ENCODE peak calls at places on chromosomes 3 and 15, in five cellular contexts. C is body of pancreas, I is foreskin fibroblast, W is lower lobe of right lung, U is Caco-2. Y is an unnamed sample.

GRCh38 chr3:10550705-10551104 is 45.3 kb upstream of the ATP2B2 start:
- DNase-seq in C (no peak), I (no peak), W (no peak), U (no peak), Y (no peak)

GRCh38 chr3:117622130-117622841 is 912.7 kb downstream of the TUSC7 start:
- DNase-seq in C (no peak), I (peak; percentile 82), W (no peak), U (no peak), Y (no peak)

GRCh38 chr3:190433626-190434025 is 16.1 kb downstream of the TMEM207 start:
- DNase-seq in C (no peak), I (no peak), W (no peak), U (no peak), Y (no peak)

GRCh38 chr15:78988361-78988911 is 43.6 kb upstream of the CTSH start:
- DNase-seq in C (peak; percentile 89), I (peak; percentile 98), W (peak; percentile 92), U (peak; percentile 89), Y (peak; percentile 97)

GRCh38 chr3:129399895-129400357 is 28.5 kb downstream of the EFCAB12 start:
- DNase-seq in C (no peak), I (no peak), W (no peak), U (peak; percentile 65), Y (no peak)

GRCh38 chr3:174342941-174343431 is 516.1 kb upstream of the NAALADL2 start:
- DNase-seq in C (no peak), I (peak; percentile 34), W (no peak), U (no peak), Y (no peak)

GRCh38 chr15:31193291-31193690 is 91.8 kb upstream of the TRPM1 start:
- DNase-seq in C (no peak), I (no peak), W (no peak), U (no peak), Y (no peak)

GRCh38 chr3:5188419-5189405 is 1.2 kb downstream of the EDEM1 start:
- DNase-seq in C (peak; percentile 45), I (no peak), W (peak; percentile 75), U (peak; percentile 74), Y (no peak)

GRCh38 chr3:190855151-190855550 is 7.3 kb downstream of the GMNC start:
- DNase-seq in C (no peak), I (no peak), W (no peak), U (no peak), Y (no peak)

GRCh38 chr15:67125589-67126502 is 60.4 kb downstream of the SMAD3 start:
- DNase-seq in C (peak; percentile 84), I (peak; percentile 100), W (no peak), U (no peak), Y (peak; percentile 74)

GRCh38 chr3:46882377-46883015 is 5.0 kb downstream of the PTH1R start:
- DNase-seq in C (no peak), I (peak; percentile 20), W (no peak), U (no peak), Y (no peak)

GRCh38 chr3:101102678-101103296 is 109.6 kb upstream of the ABI3BP start:
- DNase-seq in C (no peak), I (no peak), W (no peak), U (no peak), Y (no peak)

GRCh38 chr3:104632521-104632920 is 734.2 kb upstream of the ALCAM start:
- DNase-seq in C (no peak), I (no peak), W (no peak), U (no peak), Y (no peak)

GRCh38 chr3:128348805-128349531 is 117.7 kb downstream of the DNAJB8 start:
- DNase-seq in C (peak; percentile 49), I (no peak), W (peak; percentile 29), U (no peak), Y (peak; percentile 24)
- TF ChIP-seq CTCF in C (no peak), I (no peak), W (no peak), U (no peak), Y (no peak)

GRCh38 chr15:86911022-86911421 is 831.4 kb downstream of the AGBL1 start:
- DNase-seq in C (no peak), I (no peak), W (no peak), U (no peak), Y (no peak)

GRCh38 chr15:86916671-86917450 is 837.2 kb downstream of the AGBL1 start:
- DNase-seq in C (peak; percentile 4), I (no peak), W (no peak), U (no peak), Y (no peak)

GRCh38 chr15:86919581-86919980 is 839.9 kb downstream of the AGBL1 start:
- DNase-seq in C (no peak), I (no peak), W (no peak), U (no peak), Y (no peak)

DNA sequence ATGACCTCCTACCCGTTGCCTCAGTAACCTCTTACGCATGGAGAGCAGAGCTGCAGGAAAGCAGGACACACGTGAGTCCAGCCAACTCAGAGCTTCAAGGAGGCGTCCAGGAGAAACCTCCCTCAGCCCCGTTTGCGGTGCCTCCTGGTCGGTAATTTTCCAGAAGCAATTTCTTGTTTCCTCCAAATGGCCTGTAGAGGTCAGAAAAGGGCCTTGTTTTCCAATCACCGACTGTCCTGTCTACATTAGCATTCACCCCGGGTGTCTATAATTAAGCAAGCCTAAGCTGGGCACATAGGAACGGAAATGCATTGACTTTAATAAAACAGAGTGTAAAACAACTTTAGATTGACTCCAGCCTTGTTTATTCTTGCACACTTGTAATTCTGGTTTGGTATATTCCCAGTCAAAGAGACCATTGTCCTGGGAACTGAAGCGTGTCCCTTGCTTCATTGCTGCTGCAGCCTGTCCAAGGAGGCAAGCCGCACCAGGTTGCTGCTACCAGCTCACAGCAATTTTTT is 836.2 kb downstream of the AGBL1 start:
- DNase-seq in C (peak; percentile 30), I (no peak), W (no peak), U (peak; percentile 37), Y (no peak)
- TF ChIP-seq CTCF in C (peak; percentile 60), I (peak; percentile 54), W (peak; percentile 46), U (peak; percentile 58), Y (no peak)

DNA sequence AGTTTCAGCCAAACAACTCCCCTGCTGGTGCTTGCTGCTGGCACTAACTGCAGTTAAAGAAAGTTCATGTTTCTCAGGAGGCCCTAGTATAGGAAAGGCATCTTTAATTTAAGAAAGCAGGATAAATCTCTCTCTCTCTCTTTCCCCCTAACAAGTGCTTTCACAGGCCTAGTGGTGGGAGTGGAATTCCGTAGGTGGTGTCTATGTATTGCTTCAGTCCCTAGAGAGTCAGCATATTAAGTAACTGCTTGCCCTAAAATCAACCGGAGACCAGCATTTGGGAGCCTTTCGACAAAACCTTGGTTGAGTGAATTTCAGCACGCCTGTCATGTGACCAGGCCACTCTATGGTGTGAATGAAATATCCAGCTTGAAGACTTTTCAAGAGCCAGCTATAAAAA is 169.2 kb upstream of the TGFBR2 start:
- DNase-seq in C (no peak), I (peak; percentile 36), W (no peak), U (no peak), Y (no peak)
- TF ChIP-seq CTCF in C (no peak), I (no peak), W (no peak), U (no peak), Y (no peak)

GRCh38 chr15:69213786-69214185 is 53.4 kb downstream of the GLCE start:
- DNase-seq in C (no peak), I (no peak), W (no peak), U (no peak), Y (no peak)
- TF ChIP-seq CTCF in C (no peak), I (no peak), W (no peak), U (no peak), Y (no peak)

GRCh38 chr3:38276917-38277630 is 5.0 kb upstream of the SLC22A14 start:
- DNase-seq in C (no peak), I (no peak), W (no peak), U (no peak), Y (no peak)
- TF ChIP-seq CTCF in C (no peak), I (no peak), W (no peak), U (no peak), Y (no peak)